ENCODE peak calls at places on chromosomes 5 and 9, in four cellular contexts. One of them, this sample, is unnamed.

GRCh38 chr5:80090884-80091166 is 55.7 kb downstream of the THBS4 start:
- DNase-seq in colonic mucosa: no peak
- DNase-seq in fibroblast of lung: no peak
- DNase-seq in omental fat pad: no peak
- DNase-seq in this sample: no peak

GRCh38 chr9:79764377-79764776 is 192.6 kb downstream of the TLE4 start:
- DNase-seq in colonic mucosa: peak
- DNase-seq in fibroblast of lung: peak
- DNase-seq in omental fat pad: no peak
- DNase-seq in this sample: no peak

GRCh38 chr5:27482663-27483062 is 444.3 kb upstream of the CDH9 start:
- DNase-seq in colonic mucosa: no peak
- DNase-seq in fibroblast of lung: no peak
- DNase-seq in omental fat pad: no peak
- DNase-seq in this sample: no peak

GRCh38 chr5:128491291-128491690 is 46.8 kb downstream of the FBN2 start:
- DNase-seq in colonic mucosa: no peak
- DNase-seq in fibroblast of lung: peak
- DNase-seq in omental fat pad: no peak
- DNase-seq in this sample: no peak

GRCh38 chr5:150313921-150314716 is 11.4 kb upstream of the ARSI start:
- DNase-seq in colonic mucosa: no peak
- DNase-seq in fibroblast of lung: no peak
- DNase-seq in omental fat pad: no peak
- DNase-seq in this sample: no peak

GRCh38 chr9:133822439-133823065 is 84.4 kb upstream of the SARDH start:
- DNase-seq in colonic mucosa: no peak
- DNase-seq in fibroblast of lung: no peak
- DNase-seq in omental fat pad: no peak
- DNase-seq in this sample: no peak

GRCh38 chr5:78591227-78591626 is 57.3 kb downstream of the LHFPL2 start:
- DNase-seq in colonic mucosa: no peak
- DNase-seq in fibroblast of lung: peak
- DNase-seq in omental fat pad: no peak
- DNase-seq in this sample: no peak

GRCh38 chr9:22342489-22343217 is 104.0 kb upstream of the DMRTA1 start:
- DNase-seq in colonic mucosa: no peak
- DNase-seq in fibroblast of lung: peak
- DNase-seq in omental fat pad: no peak
- DNase-seq in this sample: no peak

GRCh38 chr9:19137282-19137681 is 10.0 kb upstream of the PLIN2 start:
- DNase-seq in colonic mucosa: no peak
- DNase-seq in fibroblast of lung: peak
- DNase-seq in omental fat pad: no peak
- DNase-seq in this sample: no peak

GRCh38 chr5:171321447-171321846 is 12.4 kb downstream of the TLX3 start:
- DNase-seq in colonic mucosa: no peak
- DNase-seq in fibroblast of lung: no peak
- DNase-seq in omental fat pad: no peak
- DNase-seq in this sample: no peak

GRCh38 chr9:110942522-110942921 is 95.7 kb downstream of the LPAR1 start:
- DNase-seq in colonic mucosa: no peak
- DNase-seq in fibroblast of lung: peak
- DNase-seq in omental fat pad: no peak
- DNase-seq in this sample: no peak

GRCh38 chr9:27383524-27383923 is 86.6 kb upstream of the EQTN start:
- DNase-seq in colonic mucosa: no peak
- DNase-seq in fibroblast of lung: no peak
- DNase-seq in omental fat pad: no peak
- DNase-seq in this sample: no peak

GRCh38 chr5:111494350-111494999 is 17.9 kb downstream of the STARD4 start:
- DNase-seq in colonic mucosa: no peak
- DNase-seq in fibroblast of lung: no peak
- DNase-seq in omental fat pad: no peak
- DNase-seq in this sample: no peak

GRCh38 chr5:176866913-176867312 is 32.2 kb downstream of the HK3 start:
- DNase-seq in colonic mucosa: no peak
- DNase-seq in fibroblast of lung: no peak
- DNase-seq in omental fat pad: no peak
- DNase-seq in this sample: no peak

GRCh38 chr9:113511856-113512761 is 48.6 kb downstream of the RGS3 start:
- DNase-seq in colonic mucosa: no peak
- DNase-seq in fibroblast of lung: peak
- DNase-seq in omental fat pad: no peak
- DNase-seq in this sample: peak

GRCh38 chr5:2657151-2657550 is 94.3 kb downstream of the IRX2 start:
- DNase-seq in colonic mucosa: no peak
- DNase-seq in fibroblast of lung: no peak
- DNase-seq in omental fat pad: no peak
- DNase-seq in this sample: no peak

This sample was measured in T follicular helper cell.